ENCODE peak calls at places on chromosomes 4 and X, in four cellular contexts. A is H1, L is GM12878, Y is HCT116. J is an unnamed sample.

GRCh38 chrX:106168107-106168506 is at the start of gene PWWP3B:
- DNase-seq in A (peak; percentile 7), L (no peak), Y (peak; percentile 38), J (no peak)

GRCh38 chr4:113810906-113811305 is 49.4 kb upstream of the CAMK2D start:
- DNase-seq in A (no peak), L (no peak), Y (no peak), J (no peak)

GRCh38 chr4:139535228-139535851 is 20.7 kb downstream of the SETD7 start:
- DNase-seq in A (no peak), L (no peak), Y (no peak), J (no peak)

GRCh38 chr4:109993116-109993515 is 80.4 kb downstream of the EGF start:
- DNase-seq in A (no peak), L (no peak), Y (no peak), J (no peak)

GRCh38 chrX:55524487-55524886 is 34.8 kb upstream of the USP51 start:
- DNase-seq in A (no peak), L (no peak), Y (no peak), J (no peak)

GRCh38 chr4:42906906-42907774 is 14.6 kb downstream of the GRXCR1 start:
- DNase-seq in A (no peak), L (no peak), Y (no peak), J (no peak)

GRCh38 chrX:989959-990510 is 222.4 kb downstream of the CRLF2 start:
- DNase-seq in A (no peak), L (peak; percentile 97), Y (peak; percentile 78), J (peak; percentile 92)

GRCh38 chrX:121642415-121642814 is 595.0 kb downstream of the GLUD2 start:
- DNase-seq in A (no peak), L (no peak), Y (no peak), J (no peak)

GRCh38 chr4:181618896-181619295 is 624.3 kb upstream of the TENM3 start:
- DNase-seq in A (no peak), L (no peak), Y (no peak), J (no peak)

DNA sequence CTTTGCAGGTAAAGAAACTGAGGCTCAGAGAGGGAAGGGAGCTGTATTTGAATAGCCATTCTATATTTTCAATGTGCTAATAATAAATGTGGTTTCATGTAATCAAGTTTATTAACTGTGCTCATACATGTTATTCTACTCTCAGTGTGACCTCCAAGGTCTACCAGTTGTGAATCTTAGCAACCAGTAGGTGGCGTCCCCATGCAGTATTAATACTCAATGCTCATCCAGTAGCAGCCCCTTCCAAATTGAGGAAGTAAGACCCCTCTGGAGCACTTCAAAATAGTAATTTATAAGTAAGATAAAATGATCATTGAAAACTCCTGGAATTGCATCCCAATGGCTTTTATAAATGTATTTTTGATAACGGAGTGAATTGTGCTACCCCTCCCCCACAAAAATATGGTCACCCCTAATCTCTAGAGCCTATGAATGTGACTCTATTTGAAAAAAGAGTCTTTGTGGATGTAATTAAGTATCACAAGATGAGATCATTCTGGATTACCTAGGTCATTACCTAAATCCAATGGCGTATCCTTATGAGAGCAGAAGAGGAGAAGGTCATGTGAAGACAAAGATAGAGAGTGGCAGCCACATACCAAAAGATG is 20.4 kb upstream of the SEPSECS start:
- DNase-seq in A (no peak), L (no peak), Y (peak; percentile 32), J (peak; percentile 56)
- TF ChIP-seq EGR1 in A (no peak), L (no peak), Y (no peak), J (no peak)

GRCh38 chrX:154323537-154323936 is 27.9 kb downstream of the TKTL1 start:
- DNase-seq in A (no peak), L (no peak), Y (no peak), J (no peak)

GRCh38 chrX:154320406-154320805 is 24.8 kb downstream of the TKTL1 start:
- DNase-seq in A (no peak), L (no peak), Y (no peak), J (no peak)

GRCh38 chrX:154322890-154323289 is 27.3 kb downstream of the TKTL1 start:
- DNase-seq in A (no peak), L (no peak), Y (no peak), J (no peak)

GRCh38 chrX:154321152-154321551 is 25.6 kb downstream of the TKTL1 start:
- DNase-seq in A (no peak), L (no peak), Y (no peak), J (no peak)

DNA sequence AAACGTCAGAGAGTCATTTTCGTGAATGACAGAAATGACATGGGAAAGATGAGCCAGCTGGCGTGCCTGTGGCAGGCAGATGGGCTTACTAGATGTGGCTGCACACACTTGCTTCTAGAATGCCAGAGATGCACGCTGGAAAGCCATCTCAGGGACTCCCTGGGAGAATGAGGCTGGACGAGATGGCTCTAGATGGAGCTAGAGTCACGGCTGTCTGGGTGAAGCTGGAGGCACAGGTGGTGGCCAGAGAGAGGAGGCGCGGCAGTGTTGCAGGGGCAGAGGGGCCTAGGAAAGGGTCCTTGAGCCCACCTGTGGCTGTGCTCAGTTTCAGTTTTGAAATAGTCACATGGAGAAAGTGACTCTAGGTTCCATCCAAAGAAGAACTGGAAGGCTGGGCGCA is 26.0 kb downstream of the TKTL1 start:
- DNase-seq in A (no peak), L (no peak), Y (no peak), J (no peak)
- H3K4me2 ChIP-seq in A (no peak overlapping the region), L (peak overlapping the region; percentile 17), Y (no peak overlapping the region), J (no peak overlapping the region)

DNA sequence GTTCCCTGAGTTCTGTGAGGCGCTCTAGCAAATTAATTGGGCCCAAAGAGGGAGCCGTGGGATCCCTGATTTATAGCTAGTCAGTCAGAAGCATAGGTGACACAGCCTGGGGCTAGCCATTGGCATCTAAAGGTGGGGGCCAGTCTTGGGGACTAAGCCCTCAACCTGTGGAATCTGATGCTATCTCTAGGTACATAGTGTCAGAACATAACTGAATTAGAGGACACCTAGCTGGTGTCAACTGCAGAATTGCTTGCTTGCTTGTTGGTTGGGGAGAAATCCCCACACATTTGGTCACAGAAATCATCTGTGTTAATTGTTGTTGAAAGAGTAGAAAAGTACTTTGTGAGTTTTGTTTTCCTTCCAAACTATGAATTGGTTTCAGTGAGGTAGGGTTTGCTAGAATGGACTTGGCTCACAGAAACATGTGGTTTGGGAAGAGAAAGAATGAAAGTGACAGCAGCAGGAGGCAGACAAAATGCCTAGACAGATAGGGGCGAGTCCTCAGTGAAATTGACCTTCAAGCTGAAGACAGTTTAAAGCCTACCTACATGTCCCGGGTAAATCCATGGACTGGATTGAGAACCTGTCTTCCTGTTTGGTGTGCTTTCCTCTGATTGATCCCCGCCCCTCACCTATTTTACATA is 12.8 kb upstream of the GPR82 start:
- DNase-seq in A (no peak), L (no peak), Y (no peak), J (no peak)
- TF ChIP-seq EGR1 in A (no peak), L (no peak), Y (no peak), J (no peak)

GRCh38 chr4:69849297-69849696 is 10.6 kb downstream of the SULT1E1 start:
- DNase-seq in A (no peak), L (no peak), Y (no peak), J (no peak)
- H3K4me2 ChIP-seq in A (no peak overlapping the region), L (no peak overlapping the region), Y (no peak overlapping the region), J (no peak overlapping the region)